ENCODE peak calls at places on chromosome 21, in nine cellular contexts. L, H, A, T, O, C, E, R and J are unnamed samples.

GRCh38 chr21:17823846-17824245 is 4.7 kb upstream of the C21orf91 start:
- DNase-seq in L (no peak), H (no peak), A (no peak), T (no peak), O (no peak), C (no peak), E (no peak), R (no peak), J (no peak)

GRCh38 chr21:22585558-22585957 is 1587.3 kb downstream of the NCAM2 start:
- DNase-seq in L (no peak), H (no peak), A (no peak), T (no peak), O (no peak), C (no peak), E (no peak), R (no peak), J (no peak)

GRCh38 chr21:29638761-29639327 is 301.0 kb downstream of the GRIK1 start:
- DNase-seq in L (no peak), H (no peak), A (no peak), T (no peak), O (no peak), C (no peak), E (no peak), R (no peak), J (no peak)

GRCh38 chr21:45454924-45455315 is 50.0 kb downstream of the COL18A1 start:
- DNase-seq in L (peak), H (no peak), A (no peak), T (no peak), O (no peak), C (peak), E (peak), R (no peak), J (no peak)

GRCh38 chr21:32538147-32538792 is 47.1 kb downstream of the TCP10L start:
- DNase-seq in L (no peak), H (no peak), A (no peak), T (no peak), O (peak), C (no peak), E (no peak), R (no peak), J (no peak)

GRCh38 chr21:36757246-36757645 is 58.3 kb downstream of the SIM2 start:
- DNase-seq in L (no peak), H (no peak), A (no peak), T (no peak), O (no peak), C (no peak), E (no peak), R (no peak), J (no peak)

GRCh38 chr21:31754561-31754960 is 22.6 kb upstream of the SCAF4 start:
- DNase-seq in L (no peak), H (no peak), A (no peak), T (no peak), O (no peak), C (no peak), E (no peak), R (no peak), J (no peak)

GRCh38 chr21:17777321-17777720 is 41.8 kb downstream of the C21orf91 start:
- DNase-seq in L (no peak), H (no peak), A (no peak), T (no peak), O (no peak), C (no peak), E (no peak), R (no peak), J (no peak)

GRCh38 chr21:34668803-34669148 is at the start of gene CLIC6:
- DNase-seq in L (peak), H (peak), A (peak), T (no peak), O (peak), C (no peak), E (no peak), R (no peak), J (no peak)

GRCh38 chr21:20720623-20721022 is 277.6 kb upstream of the NCAM2 start:
- DNase-seq in L (no peak), H (no peak), A (no peak), T (no peak), O (no peak), C (peak), E (no peak), R (peak), J (no peak)

GRCh38 chr21:31110430-31110829 is 72.2 kb upstream of the KRTAP19-8 start:
- DNase-seq in L (no peak), H (no peak), A (no peak), T (no peak), O (no peak), C (no peak), E (no peak), R (no peak), J (no peak)

GRCh38 chr21:46437096-46437498 is 21.6 kb upstream of the DIP2A start:
- DNase-seq in L (peak), H (no peak), A (no peak), T (no peak), O (no peak), C (no peak), E (no peak), R (no peak), J (no peak)

GRCh38 chr21:14119038-14119437 is 91.7 kb downstream of the LIPI start:
- DNase-seq in L (no peak), H (no peak), A (no peak), T (no peak), O (no peak), C (no peak), E (no peak), R (no peak), J (no peak)

GRCh38 chr21:27519357-27519756 is 552.5 kb upstream of the ADAMTS5 start:
- DNase-seq in L (no peak), H (no peak), A (no peak), T (no peak), O (no peak), C (peak), E (no peak), R (no peak), J (no peak)

GRCh38 chr21:21200939-21201610 is 202.9 kb downstream of the NCAM2 start:
- DNase-seq in L (no peak), H (no peak), A (no peak), T (no peak), O (no peak), C (peak), E (no peak), R (no peak), J (no peak)

GRCh38 chr21:29805110-29805509 is 134.7 kb downstream of the GRIK1 start:
- DNase-seq in L (no peak), H (no peak), A (no peak), T (no peak), O (no peak), C (no peak), E (no peak), R (no peak), J (no peak)

GRCh38 chr21:45818904-45819285 is 162.7 kb upstream of the COL6A1 start:
- DNase-seq in L (no peak), H (no peak), A (no peak), T (no peak), O (no peak), C (peak), E (no peak), R (peak), J (no peak)

GRCh38 chr21:22200378-22201092 is 1202.3 kb downstream of the NCAM2 start:
- DNase-seq in L (no peak), H (no peak), A (no peak), T (no peak), O (no peak), C (no peak), E (no peak), R (peak), J (no peak)

GRCh38 chr21:33985117-33986050 is 69.8 kb upstream of the ATP5PO start:
- DNase-seq in L (no peak), H (no peak), A (no peak), T (no peak), O (no peak), C (no peak), E (no peak), R (no peak), J (no peak)

GRCh38 chr21:32340863-32341848 is 42.5 kb downstream of the MRAP start:
- DNase-seq in L (no peak), H (no peak), A (no peak), T (no peak), O (no peak), C (no peak), E (no peak), R (no peak), J (no peak)

GRCh38 chr21:23316190-23316589 is 2291.1 kb downstream of the MRPL39 start:
- DNase-seq in L (no peak), H (no peak), A (no peak), T (no peak), O (no peak), C (no peak), E (no peak), R (no peak), J (no peak)

GRCh38 chr21:43585924-43586411 is 73.3 kb downstream of the HSF2BP start:
- DNase-seq in L (no peak), H (peak), A (peak), T (no peak), O (peak), C (peak), E (no peak), R (peak), J (no peak)
- H3K27ac ChIP-seq in L (peak), H (peak), A (peak), T (no peak), O (no peak), C (peak), E (peak), R (peak), J (peak)

GRCh38 chr21:15211491-15212133 is 146.8 kb upstream of the NRIP1 start:
- DNase-seq in L (no peak), H (no peak), A (no peak), T (no peak), O (no peak), C (no peak), E (no peak), R (no peak), J (no peak)
- H3K27ac ChIP-seq in L (no peak), H (no peak), A (no peak), T (no peak), O (no peak), C (no peak), E (no peak), R (no peak), J (no peak)

GRCh38 chr21:16324630-16325029 is 594.8 kb downstream of the USP25 start:
- DNase-seq in L (no peak), H (no peak), A (no peak), T (no peak), O (no peak), C (no peak), E (no peak), R (no peak), J (no peak)

GRCh38 chr21:16330340-16331319 is 600.8 kb downstream of the USP25 start:
- DNase-seq in L (no peak), H (peak), A (no peak), T (no peak), O (no peak), C (peak), E (no peak), R (peak), J (no peak)
- H3K27ac ChIP-seq in L (no peak), H (no peak), A (no peak), T (peak), O (no peak), C (no peak), E (no peak), R (no peak), J (no peak)

GRCh38 chr21:38340131-38340530 is 83.3 kb downstream of the KCNJ15 start:
- DNase-seq in L (no peak), H (no peak), A (no peak), T (no peak), O (no peak), C (no peak), E (no peak), R (no peak), J (no peak)

GRCh38 chr21:38342734-38343133 is 85.9 kb downstream of the KCNJ15 start:
- DNase-seq in L (no peak), H (no peak), A (no peak), T (no peak), O (no peak), C (no peak), E (no peak), R (no peak), J (no peak)

GRCh38 chr21:38343691-38344090 is 86.9 kb downstream of the KCNJ15 start:
- DNase-seq in L (peak), H (no peak), A (no peak), T (no peak), O (no peak), C (peak), E (no peak), R (peak), J (no peak)

GRCh38 chr21:38337793-38338192 is 81.0 kb downstream of the KCNJ15 start:
- DNase-seq in L (no peak), H (no peak), A (no peak), T (no peak), O (no peak), C (no peak), E (no peak), R (peak), J (no peak)

DNA sequence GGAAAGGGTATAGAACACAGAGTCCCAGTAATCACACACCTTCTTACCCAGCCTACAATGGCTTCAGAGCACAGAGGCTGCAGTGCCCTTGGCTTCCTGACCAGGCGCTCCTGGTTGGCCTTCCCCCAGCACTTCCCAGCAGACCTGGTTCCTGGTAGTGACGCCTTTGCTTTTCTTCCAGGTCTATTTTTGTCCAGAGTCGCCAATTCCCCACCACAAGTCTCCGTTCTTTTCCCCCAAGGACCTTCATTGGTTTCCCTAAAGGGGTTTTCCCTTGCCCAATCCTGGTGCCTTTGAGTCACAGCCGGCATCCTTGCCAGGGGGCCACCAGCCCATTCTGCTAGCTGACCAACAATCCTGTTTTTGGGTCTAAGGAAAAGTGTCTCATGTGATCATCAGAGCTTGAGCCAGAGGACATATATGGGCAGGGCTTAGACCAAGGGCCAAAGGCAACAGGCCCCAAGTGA is 84.8 kb downstream of the KCNJ15 start:
- DNase-seq in L (peak), H (no peak), A (no peak), T (no peak), O (no peak), C (no peak), E (no peak), R (no peak), J (no peak)
- H3K27ac ChIP-seq in L (peak), H (no peak), A (no peak), T (no peak), O (no peak), C (no peak), E (no peak), R (peak), J (no peak)

GRCh38 chr21:28580585-28580984 is 412.1 kb downstream of the LTN1 start:
- DNase-seq in L (no peak), H (no peak), A (no peak), T (no peak), O (peak), C (no peak), E (no peak), R (no peak), J (no peak)
- H3K27ac ChIP-seq in L (no peak), H (no peak), A (no peak), T (no peak), O (peak), C (no peak), E (no peak), R (no peak), J (no peak)

GRCh38 chr21:41396452-41397107 is 29.5 kb upstream of the MX1 start:
- DNase-seq in L (peak), H (no peak), A (no peak), T (no peak), O (peak), C (no peak), E (no peak), R (no peak), J (peak)
- H3K27ac ChIP-seq in L (no peak), H (no peak), A (no peak), T (no peak), O (no peak), C (no peak), E (no peak), R (no peak), J (peak)

GRCh38 chr21:26425576-26425975 is 147.5 kb downstream of the CYYR1 start:
- DNase-seq in L (no peak), H (no peak), A (no peak), T (no peak), O (no peak), C (no peak), E (no peak), R (no peak), J (no peak)

GRCh38 chr21:26422138-26422537 is 150.9 kb downstream of the CYYR1 start:
- DNase-seq in L (no peak), H (no peak), A (no peak), T (no peak), O (no peak), C (no peak), E (no peak), R (no peak), J (no peak)

GRCh38 chr21:26421724-26422123 is 151.4 kb downstream of the CYYR1 start:
- DNase-seq in L (no peak), H (no peak), A (no peak), T (no peak), O (no peak), C (no peak), E (no peak), R (no peak), J (no peak)

GRCh38 chr21:26423506-26423905 is 149.6 kb downstream of the CYYR1 start:
- DNase-seq in L (no peak), H (no peak), A (no peak), T (no peak), O (no peak), C (no peak), E (no peak), R (no peak), J (no peak)
- H3K27ac ChIP-seq in L (no peak), H (no peak), A (no peak), T (no peak), O (no peak), C (no peak), E (no peak), R (no peak), J (no peak)